ENCODE peak calls at places on chromosomes 13 and 19, in four cellular contexts. L is HepG2, R is uterus, X is cardiac muscle cell. T is an unnamed sample.

GRCh38 chr13:37621811-37622361 is 23.3 kb upstream of the POSTN start:
- DNase-seq in X (no peak), L (no peak), R (peak), T (peak)

GRCh38 chr19:18771328-18772242 is 19.5 kb downstream of the COMP start:
- DNase-seq in L (peak), X (peak), R (no peak), T (no peak)

GRCh38 chr13:98098511-98098910 is 44.4 kb upstream of the FARP1 start:
- DNase-seq in R (no peak), X (no peak), L (no peak), T (no peak)

GRCh38 chr19:42926781-42927180 is 9.1 kb upstream of the PSG6 start:
- DNase-seq in X (no peak), L (no peak), R (no peak), T (no peak)

GRCh38 chr13:29702912-29703351 is 107.4 kb upstream of the SLC7A1 start:
- DNase-seq in R (peak), X (no peak), L (no peak), T (peak)

GRCh38 chr19:53870485-53870844 is 2.8 kb downstream of the MYADM start:
- DNase-seq in R (no peak), L (no peak), X (no peak), T (no peak)

GRCh38 chr13:101649490-101650126 is 197.1 kb downstream of the ITGBL1 start:
- DNase-seq in X (no peak), L (no peak), R (no peak), T (no peak)

GRCh38 chr19:40799558-40800338 is 757 bp downstream of the EGLN2 start:
- DNase-seq in X (peak), L (no peak), R (peak), T (no peak)

GRCh38 chr19:1393841-1394240 is 7.5 kb downstream of the GAMT start:
- DNase-seq in R (no peak), L (no peak), X (no peak), T (no peak)

GRCh38 chr13:23992722-23993438 is 95.6 kb upstream of the C1QTNF9B start:
- DNase-seq in R (no peak), L (no peak), X (no peak), T (no peak)

GRCh38 chr19:40623403-40624239 is 22.5 kb downstream of the LTBP4 start:
- DNase-seq in R (peak), L (peak), X (peak), T (no peak)

GRCh38 chr19:58395220-58395978 is at the start of gene RNF225:
- DNase-seq in L (no peak), R (no peak), X (no peak), T (no peak)

GRCh38 chr19:1089891-1090290 is 5.3 kb downstream of the POLR2E start:
- DNase-seq in R (no peak), X (no peak), L (no peak), T (no peak)

GRCh38 chr19:709965-710714 is 1.4 kb downstream of the PALM start:
- DNase-seq in R (no peak), X (no peak), L (no peak), T (no peak)

GRCh38 chr13:32045963-32046785 is 14.6 kb downstream of the FRY start:
- DNase-seq in X (no peak), L (peak), R (peak), T (no peak)
- H3K4me3 ChIP-seq in X (no peak), L (no peak), R (no peak), T (no peak)

DNA sequence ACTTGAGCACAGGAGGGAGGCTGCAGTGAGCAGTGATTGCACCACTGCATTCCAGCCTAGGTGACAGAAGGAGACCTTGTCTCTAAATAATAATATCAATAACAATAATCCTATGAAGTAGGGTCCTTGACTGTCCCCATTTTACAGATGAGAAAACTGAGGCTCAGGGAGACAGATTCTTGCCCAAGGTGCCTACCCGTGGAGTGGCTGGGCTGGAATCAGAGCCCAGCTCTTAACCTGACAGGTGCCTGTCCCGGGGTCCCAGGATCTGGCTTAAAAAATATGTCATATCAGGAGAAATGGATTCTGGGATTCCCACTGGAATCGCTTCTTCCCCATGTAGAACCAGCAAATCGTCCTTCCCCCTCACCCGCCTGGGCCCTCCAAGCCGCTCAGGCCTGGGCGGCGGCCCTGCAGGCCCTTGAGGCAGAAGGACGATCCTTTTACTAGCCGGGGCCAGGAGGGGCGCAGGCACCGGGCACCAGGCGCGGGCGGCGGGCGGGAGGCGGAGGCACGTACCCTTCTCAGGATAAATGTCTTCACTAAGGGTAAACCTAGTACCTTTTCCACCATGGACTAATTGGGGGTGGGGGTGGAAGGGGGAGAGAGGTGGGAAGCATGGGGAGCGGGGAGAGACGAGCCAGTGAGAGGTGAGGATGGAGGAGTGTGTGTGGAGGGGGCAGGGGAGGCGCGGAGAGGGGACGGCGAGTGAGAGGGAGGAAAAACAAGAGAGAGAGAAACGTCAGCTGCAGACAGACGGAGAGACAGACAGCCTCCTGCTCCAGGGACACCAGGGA is 60.6 kb downstream of the COLGALT1 start:
- DNase-seq in X (no peak), R (no peak), L (no peak), T (no peak)
- H3K4me3 ChIP-seq in X (no peak), R (no peak), L (peak), T (no peak)

GRCh38 chr19:56837004-56837403 is 3.5 kb downstream of the PEG3 start:
- DNase-seq in X (no peak), L (peak), R (peak), T (no peak)
- H3K4me3 ChIP-seq in X (no peak), L (peak), R (peak), T (no peak)

GRCh38 chr13:99978781-99979452 is 2.7 kb upstream of the ZIC2 start:
- DNase-seq in L (no peak), R (no peak), X (peak), T (no peak)

GRCh38 chr13:99976502-99977115 is 5.0 kb upstream of the ZIC2 start:
- DNase-seq in R (no peak), X (no peak), L (no peak), T (no peak)

GRCh38 chr13:99977334-99977911 is 4.2 kb upstream of the ZIC2 start:
- DNase-seq in L (peak), X (no peak), R (no peak), T (no peak)

GRCh38 chr13:99979453-99980200 is 2.0 kb upstream of the ZIC2 start:
- DNase-seq in R (no peak), L (no peak), X (peak), T (no peak)

DNA sequence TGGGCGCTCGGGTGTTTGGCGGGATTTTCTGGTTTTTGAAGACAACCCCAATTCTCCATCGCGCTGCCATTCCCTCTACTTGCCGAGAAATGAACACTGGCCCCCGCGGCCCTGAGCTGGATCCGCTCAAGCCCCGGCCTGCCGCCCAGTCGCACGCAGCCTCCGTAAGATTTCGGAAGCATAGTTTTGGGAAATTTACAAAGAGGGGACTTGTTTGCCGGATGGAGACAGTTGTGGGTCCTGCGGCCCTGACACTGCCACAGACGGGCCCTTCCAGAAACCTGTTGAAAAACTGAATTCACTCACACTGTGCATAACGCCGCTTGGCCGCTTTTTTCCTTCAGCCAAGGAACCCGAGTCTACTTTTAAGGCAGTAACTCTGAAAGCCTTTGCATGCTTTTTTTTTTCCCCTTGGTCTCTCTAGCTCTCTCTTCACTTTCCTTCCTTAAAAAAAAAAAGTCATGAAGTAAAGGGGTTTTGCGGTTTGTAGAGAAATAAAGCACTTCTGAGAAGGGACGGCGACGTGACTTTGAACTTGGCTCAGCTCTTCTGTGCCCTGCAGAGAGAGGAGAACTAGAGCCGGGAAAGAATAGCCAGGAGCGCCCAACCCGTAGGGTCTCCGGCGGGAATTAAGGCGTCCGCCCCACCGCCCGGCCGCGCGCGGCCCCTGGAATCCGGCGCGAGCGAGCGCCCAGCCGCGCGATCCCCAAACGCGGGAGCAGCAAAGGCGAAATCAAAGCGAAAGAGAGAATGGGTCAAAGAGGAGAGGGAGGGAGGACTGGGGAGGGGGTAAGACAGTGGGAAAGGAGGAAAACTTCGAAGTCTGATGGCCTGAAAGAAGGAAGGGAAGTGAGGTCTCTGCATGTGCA is 3.4 kb upstream of the ZIC2 start:
- DNase-seq in R (no peak), L (no peak), X (peak), T (no peak)
- H3K4me3 ChIP-seq in R (no peak), L (no peak), X (peak), T (no peak)

GRCh38 chr13:32840113-32840512 is 176.1 kb upstream of the KL start:
- DNase-seq in R (no peak), X (no peak), L (no peak), T (no peak)

GRCh38 chr13:32837973-32838940 is 178.0 kb upstream of the KL start:
- DNase-seq in R (no peak), X (no peak), L (no peak), T (no peak)

GRCh38 chr13:32837307-32837972 is 178.8 kb upstream of the KL start:
- DNase-seq in L (no peak), R (no peak), X (no peak), T (no peak)

GRCh38 chr13:32838985-32839384 is 177.2 kb upstream of the KL start:
- DNase-seq in R (no peak), X (no peak), L (peak), T (no peak)

GRCh38 chr13:32840840-32841713 is 175.1 kb upstream of the KL start:
- DNase-seq in L (no peak), X (no peak), R (no peak), T (no peak)
- H3K4me3 ChIP-seq in L (no peak), X (no peak), R (no peak), T (no peak)